ENCODE peak calls at places on chromosomes 1 and 21, in six cellular contexts. H, V, C, B, N and F are unnamed samples.

GRCh38 chr1:83693409-83694126 is 305.4 kb downstream of the TTLL7 start:
- DNase-seq in C (no peak), V (peak), N (no peak), B (no peak), H (no peak), F (no peak)

GRCh38 chr1:44501022-44501910 is 96.2 kb downstream of the RNF220 start:
- DNase-seq in B (no peak), C (no peak), V (peak), H (no peak), N (no peak), F (no peak)

GRCh38 chr1:157193702-157194391 is 55.7 kb upstream of the ETV3 start:
- DNase-seq in C (peak), B (peak), H (peak), V (peak), N (peak), F (no peak)

GRCh38 chr21:40507978-40508377 is 339.0 kb downstream of the DSCAM start:
- DNase-seq in C (peak), N (no peak), V (no peak), B (no peak), H (no peak), F (no peak)

GRCh38 chr1:46021046-46021822 is 111.2 kb downstream of the PIK3R3 start:
- DNase-seq in C (no peak), N (no peak), B (no peak), V (no peak), H (no peak), F (no peak)

GRCh38 chr1:78088015-78088414 is 42.2 kb downstream of the GIPC2 start:
- DNase-seq in H (no peak), V (no peak), B (no peak), N (no peak), C (no peak), F (no peak)

GRCh38 chr1:232950919-232951579 is 638 bp downstream of the NTPCR start:
- DNase-seq in C (peak), V (no peak), B (no peak), N (peak), H (no peak), F (no peak)

GRCh38 chr21:45977396-45977795 is 4.2 kb upstream of the COL6A1 start:
- DNase-seq in H (peak), N (no peak), V (no peak), B (no peak), C (no peak), F (no peak)

GRCh38 chr1:198167436-198167934 is 10.7 kb downstream of the NEK7 start:
- DNase-seq in N (no peak), B (no peak), C (no peak), H (no peak), V (no peak), F (no peak)

GRCh38 chr1:94000531-94001282 is 91.5 kb upstream of the GCLM start:
- DNase-seq in V (no peak), C (no peak), N (no peak), H (no peak), B (no peak), F (no peak)

GRCh38 chr1:55926906-55927471 is 652.4 kb downstream of the PLPP3 start:
- DNase-seq in H (no peak), C (no peak), B (no peak), V (no peak), N (no peak), F (no peak)

GRCh38 chr1:153058826-153059784 is 1.8 kb upstream of the SPRR2A start:
- DNase-seq in H (no peak), V (no peak), B (no peak), N (no peak), C (peak), F (no peak)

GRCh38 chr1:41806472-41807155 is 112.1 kb downstream of the HIVEP3 start:
- DNase-seq in N (no peak), V (no peak), H (no peak), B (no peak), C (no peak), F (no peak)

GRCh38 chr1:53341961-53342707 is 14.3 kb upstream of the LRP8 start:
- DNase-seq in N (no peak), C (no peak), H (no peak), B (no peak), V (no peak), F (no peak)